ENCODE peak calls at places on chromosomes 13 and 19, in four cellular contexts. V is effector memory CD8-positive, alpha-beta T cell; S is adipocyte; R is stimulated activated CD4-positive, alpha-beta T cell treated with anti-CD3 and anti-CD28 coated beads, Interleukin-2, amount 100 ng/mL, for 48 hours. C is an unnamed sample.

GRCh38 chr19:1238373-1239303 is 833 bp upstream of the CBARP start:
- DNase-seq in V (no peak), S (no peak), R (no peak), C (no peak)

GRCh38 chr13:110445183-110445582 is 116.3 kb downstream of the RAB20 start:
- DNase-seq in V (no peak), S (no peak), R (no peak), C (no peak)

GRCh38 chr19:11781295-11782057 is 14.7 kb downstream of the ZNF441 start:
- DNase-seq in S (no peak), R (no peak), V (no peak), C (no peak)

GRCh38 chr13:93066187-93066586 is 160.4 kb upstream of the GPC6 start:
- DNase-seq in S (peak), R (no peak), V (no peak), C (no peak)

GRCh38 chr19:46225558-46226004 is 4.0 kb upstream of the IGFL1 start:
- DNase-seq in R (no peak), V (peak), S (peak), C (no peak)

GRCh38 chr19:50607874-50608785 is 31.6 kb downstream of the SYT3 start:
- DNase-seq in S (peak), R (peak), V (peak), C (peak)

GRCh38 chr13:38361551-38362262 is 12.1 kb downstream of the UFM1 start:
- DNase-seq in R (no peak), S (no peak), V (no peak), C (no peak)

GRCh38 chr13:21310220-21310619 is 133.8 kb downstream of the MRPL57 start:
- DNase-seq in S (peak), V (no peak), R (no peak), C (no peak)

GRCh38 chr13:110716235-110716505 is 2.7 kb downstream of the ING1 start:
- DNase-seq in R (no peak), S (peak), V (no peak), C (no peak)

GRCh38 chr13:96003304-96003703 is 49.9 kb downstream of the UGGT2 start:
- DNase-seq in S (no peak), R (no peak), V (no peak), C (no peak)

GRCh38 chr13:100387416-100387815 is 201.2 kb downstream of the GGACT start:
- DNase-seq in V (no peak), S (no peak), R (no peak), C (no peak)

GRCh38 chr19:3765121-3765520 is 2.6 kb downstream of the MRPL54 start:
- DNase-seq in S (no peak), V (no peak), R (no peak), C (no peak)

GRCh38 chr19:36110487-36111199 is at the start of gene OVOL3:
- DNase-seq in S (no peak), R (no peak), V (no peak), C (no peak)

GRCh38 chr19:16886305-16886880 is 2.4 kb upstream of the F2RL3 start:
- DNase-seq in V (no peak), R (no peak), S (no peak), C (no peak)

GRCh38 chr13:50726164-50726563 is 117.3 kb downstream of the DLEU7 start:
- DNase-seq in R (no peak), V (no peak), S (no peak), C (no peak)